ENCODE peak calls at places on chromosome 12, in seven cellular contexts. One of them, this sample, is unnamed.

GRCh38 chr12:27541031-27541719 is 17.2 kb downstream of the PPFIBP1 start:
- DNase-seq in bronchial epithelial cell: peak; percentile 74
- DNase-seq in IMR-90: no peak
- DNase-seq in brain microvascular endothelial cell: no peak
- DNase-seq in neural progenitor cell: peak; percentile 17
- DNase-seq in WERI-Rb-1: no peak
- DNase-seq in stomach: no peak
- DNase-seq in this sample: no peak

GRCh38 chr12:11650697-11651281 is 1.3 kb downstream of the ETV6 start:
- DNase-seq in bronchial epithelial cell: peak; percentile 55
- DNase-seq in IMR-90: peak; percentile 37
- DNase-seq in brain microvascular endothelial cell: peak; percentile 39
- DNase-seq in neural progenitor cell: peak; percentile 33
- DNase-seq in WERI-Rb-1: no peak
- DNase-seq in stomach: no peak
- DNase-seq in this sample: no peak

GRCh38 chr12:90945070-90945649 is 9.8 kb downstream of the CCER1 start:
- DNase-seq in bronchial epithelial cell: peak; percentile 53
- DNase-seq in IMR-90: peak; percentile 49
- DNase-seq in brain microvascular endothelial cell: peak; percentile 24
- DNase-seq in neural progenitor cell: peak; percentile 25
- DNase-seq in WERI-Rb-1: no peak
- DNase-seq in stomach: no peak
- DNase-seq in this sample: no peak

GRCh38 chr12:6788972-6789905 is at the start of gene CD4:
- DNase-seq in bronchial epithelial cell: no peak
- DNase-seq in IMR-90: no peak
- DNase-seq in brain microvascular endothelial cell: no peak
- DNase-seq in neural progenitor cell: no peak
- DNase-seq in WERI-Rb-1: no peak
- DNase-seq in stomach: no peak
- DNase-seq in this sample: no peak

GRCh38 chr12:85179680-85180300 is 100.2 kb upstream of the ALX1 start:
- DNase-seq in bronchial epithelial cell: peak; percentile 47
- DNase-seq in IMR-90: peak; percentile 0
- DNase-seq in brain microvascular endothelial cell: peak; percentile 12
- DNase-seq in neural progenitor cell: no peak
- DNase-seq in WERI-Rb-1: no peak
- DNase-seq in stomach: no peak
- DNase-seq in this sample: no peak

GRCh38 chr12:50740307-50740706 is 23.6 kb upstream of the ATF1 start:
- DNase-seq in bronchial epithelial cell: peak; percentile 60
- DNase-seq in IMR-90: no peak
- DNase-seq in brain microvascular endothelial cell: no peak
- DNase-seq in neural progenitor cell: no peak
- DNase-seq in WERI-Rb-1: no peak
- DNase-seq in stomach: no peak
- DNase-seq in this sample: no peak

GRCh38 chr12:129049917-129050316 is 196.6 kb downstream of the GLT1D1 start:
- DNase-seq in bronchial epithelial cell: no peak
- DNase-seq in IMR-90: no peak
- DNase-seq in brain microvascular endothelial cell: peak; percentile 28
- DNase-seq in neural progenitor cell: peak; percentile 89
- DNase-seq in WERI-Rb-1: no peak
- DNase-seq in stomach: no peak
- DNase-seq in this sample: no peak

GRCh38 chr12:101407054-101407437 is 526 bp downstream of the ARL1 start:
- DNase-seq in bronchial epithelial cell: peak; percentile 42
- DNase-seq in IMR-90: no peak
- DNase-seq in brain microvascular endothelial cell: no peak
- DNase-seq in neural progenitor cell: peak; percentile 64
- DNase-seq in WERI-Rb-1: no peak
- DNase-seq in stomach: no peak
- DNase-seq in this sample: no peak

GRCh38 chr12:20382117-20382516 is 13.8 kb downstream of the PDE3A start:
- DNase-seq in bronchial epithelial cell: no peak
- DNase-seq in IMR-90: no peak
- DNase-seq in brain microvascular endothelial cell: no peak
- DNase-seq in neural progenitor cell: no peak
- DNase-seq in WERI-Rb-1: no peak
- DNase-seq in stomach: no peak
- DNase-seq in this sample: no peak

GRCh38 chr12:10406725-10407124 is 2.8 kb downstream of the KLRC4 start:
- DNase-seq in bronchial epithelial cell: no peak
- DNase-seq in IMR-90: no peak
- DNase-seq in brain microvascular endothelial cell: no peak
- DNase-seq in neural progenitor cell: no peak
- DNase-seq in WERI-Rb-1: no peak
- DNase-seq in stomach: no peak
- DNase-seq in this sample: no peak

GRCh38 chr12:10362828-10363664 is 26.8 kb downstream of the KLRK1 start:
- DNase-seq in bronchial epithelial cell: peak; percentile 61
- DNase-seq in IMR-90: no peak
- DNase-seq in brain microvascular endothelial cell: no peak
- DNase-seq in neural progenitor cell: no peak
- DNase-seq in WERI-Rb-1: no peak
- DNase-seq in stomach: no peak
- DNase-seq in this sample: no peak

GRCh38 chr12:89098390-89099102 is 253.8 kb downstream of the DUSP6 start:
- DNase-seq in bronchial epithelial cell: peak; percentile 21
- DNase-seq in IMR-90: peak; percentile 7
- DNase-seq in brain microvascular endothelial cell: peak; percentile 21
- DNase-seq in neural progenitor cell: peak; percentile 49
- DNase-seq in WERI-Rb-1: peak; percentile 13
- DNase-seq in stomach: peak; percentile 48
- DNase-seq in this sample: no peak

GRCh38 chr12:29612912-29613311 is 115.4 kb upstream of the OVCH1 start:
- DNase-seq in bronchial epithelial cell: no peak
- DNase-seq in IMR-90: no peak
- DNase-seq in brain microvascular endothelial cell: no peak
- DNase-seq in neural progenitor cell: no peak
- DNase-seq in WERI-Rb-1: no peak
- DNase-seq in stomach: no peak
- DNase-seq in this sample: no peak

GRCh38 chr12:25830456-25830855 is 128.0 kb upstream of the RASSF8 start:
- DNase-seq in bronchial epithelial cell: peak; percentile 39
- DNase-seq in IMR-90: no peak
- DNase-seq in brain microvascular endothelial cell: peak; percentile 51
- DNase-seq in neural progenitor cell: no peak
- DNase-seq in WERI-Rb-1: no peak
- DNase-seq in stomach: no peak
- DNase-seq in this sample: peak; percentile 88

GRCh38 chr12:84128117-84128991 is 784.2 kb downstream of the SLC6A15 start:
- DNase-seq in bronchial epithelial cell: no peak
- DNase-seq in IMR-90: no peak
- DNase-seq in brain microvascular endothelial cell: no peak
- DNase-seq in neural progenitor cell: no peak
- DNase-seq in WERI-Rb-1: no peak
- DNase-seq in stomach: no peak
- DNase-seq in this sample: no peak

GRCh38 chr12:104133861-104134260 is 4.1 kb downstream of the NFYB start:
- DNase-seq in bronchial epithelial cell: no peak
- DNase-seq in IMR-90: peak; percentile 41
- DNase-seq in brain microvascular endothelial cell: no peak
- DNase-seq in neural progenitor cell: no peak
- DNase-seq in WERI-Rb-1: no peak
- DNase-seq in stomach: no peak
- DNase-seq in this sample: no peak

GRCh38 chr12:116547955-116548471 is 11.2 kb upstream of the MAP1LC3B2 start:
- DNase-seq in bronchial epithelial cell: no peak
- DNase-seq in IMR-90: peak; percentile 55
- DNase-seq in brain microvascular endothelial cell: peak; percentile 53
- DNase-seq in neural progenitor cell: no peak
- DNase-seq in WERI-Rb-1: peak; percentile 64
- DNase-seq in stomach: no peak
- DNase-seq in this sample: no peak

GRCh38 chr12:94571556-94571955 is 78.8 kb downstream of the TMCC3 start:
- DNase-seq in bronchial epithelial cell: peak; percentile 68
- DNase-seq in IMR-90: peak; percentile 76
- DNase-seq in brain microvascular endothelial cell: peak; percentile 77
- DNase-seq in neural progenitor cell: no peak
- DNase-seq in WERI-Rb-1: no peak
- DNase-seq in stomach: peak; percentile 65
- DNase-seq in this sample: peak; percentile 1

GRCh38 chr12:9754984-9755383 is 5.7 kb downstream of the CD69 start:
- DNase-seq in bronchial epithelial cell: no peak
- DNase-seq in IMR-90: no peak
- DNase-seq in brain microvascular endothelial cell: no peak
- DNase-seq in neural progenitor cell: no peak
- DNase-seq in WERI-Rb-1: no peak
- DNase-seq in stomach: no peak
- DNase-seq in this sample: no peak

GRCh38 chr12:13435535-13435934 is 239.0 kb downstream of the EMP1 start:
- DNase-seq in bronchial epithelial cell: no peak
- DNase-seq in IMR-90: no peak
- DNase-seq in brain microvascular endothelial cell: peak; percentile 9
- DNase-seq in neural progenitor cell: peak; percentile 41
- DNase-seq in WERI-Rb-1: peak; percentile 42
- DNase-seq in stomach: no peak
- DNase-seq in this sample: no peak

GRCh38 chr12:12736759-12737676 is 19.9 kb downstream of the CDKN1B start:
- DNase-seq in bronchial epithelial cell: peak; percentile 49
- DNase-seq in IMR-90: peak; percentile 85
- DNase-seq in brain microvascular endothelial cell: no peak
- DNase-seq in neural progenitor cell: peak; percentile 32
- DNase-seq in WERI-Rb-1: no peak
- DNase-seq in stomach: no peak
- DNase-seq in this sample: no peak

GRCh38 chr12:121009744-121010143 is 6.5 kb downstream of the C12orf43 start:
- DNase-seq in bronchial epithelial cell: peak; percentile 60
- DNase-seq in IMR-90: peak; percentile 42
- DNase-seq in brain microvascular endothelial cell: peak; percentile 53
- DNase-seq in neural progenitor cell: peak; percentile 71
- DNase-seq in WERI-Rb-1: peak; percentile 60
- DNase-seq in stomach: peak; percentile 76
- DNase-seq in this sample: no peak

GRCh38 chr12:91327889-91328288 is 145.3 kb upstream of the DCN start:
- DNase-seq in bronchial epithelial cell: no peak
- DNase-seq in IMR-90: peak; percentile 15
- DNase-seq in brain microvascular endothelial cell: no peak
- DNase-seq in neural progenitor cell: no peak
- DNase-seq in WERI-Rb-1: no peak
- DNase-seq in stomach: no peak
- DNase-seq in this sample: no peak

GRCh38 chr12:11753151-11753501 is 103.7 kb downstream of the ETV6 start:
- DNase-seq in bronchial epithelial cell: no peak
- DNase-seq in IMR-90: no peak
- DNase-seq in brain microvascular endothelial cell: no peak
- DNase-seq in neural progenitor cell: no peak
- DNase-seq in WERI-Rb-1: no peak
- DNase-seq in stomach: no peak
- DNase-seq in this sample: no peak

DNA sequence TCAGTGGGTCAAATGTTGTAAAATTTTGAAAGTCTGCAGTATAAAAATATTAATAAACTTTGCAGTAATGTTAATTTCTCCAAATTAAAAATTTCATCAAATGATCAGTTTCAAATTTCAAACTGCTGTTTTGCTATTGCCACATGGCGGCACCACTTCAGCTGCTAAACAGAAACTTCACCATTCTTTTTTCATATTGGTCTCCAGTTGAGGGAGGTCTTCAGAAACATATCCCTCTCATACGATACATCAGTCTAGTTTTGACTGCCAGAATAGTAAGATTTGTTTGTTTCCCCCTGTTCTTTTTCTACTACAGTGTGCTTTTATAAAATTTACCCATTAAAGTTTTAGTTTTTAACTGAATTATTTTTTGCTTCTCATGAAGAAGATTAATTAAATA is 4.2 kb upstream of the TRHDE start:
- DNase-seq in bronchial epithelial cell: no peak
- DNase-seq in IMR-90: peak; percentile 45
- DNase-seq in brain microvascular endothelial cell: no peak
- DNase-seq in neural progenitor cell: no peak
- DNase-seq in WERI-Rb-1: no peak
- DNase-seq in stomach: no peak
- DNase-seq in this sample: no peak
- TF ChIP-seq CTCF in bronchial epithelial cell: no peak
- TF ChIP-seq CTCF in IMR-90: peak; percentile 51
- TF ChIP-seq CTCF in brain microvascular endothelial cell: peak; percentile 57
- TF ChIP-seq CTCF in neural progenitor cell: peak; percentile 34
- TF ChIP-seq CTCF in WERI-Rb-1: no peak
- TF ChIP-seq CTCF in stomach: no peak
- TF ChIP-seq CTCF in this sample: peak; percentile 61

GRCh38 chr12:111439657-111440151 is 34.0 kb downstream of the SH2B3 start:
- DNase-seq in bronchial epithelial cell: no peak
- DNase-seq in IMR-90: no peak
- DNase-seq in brain microvascular endothelial cell: no peak
- DNase-seq in neural progenitor cell: no peak
- DNase-seq in WERI-Rb-1: no peak
- DNase-seq in stomach: no peak
- DNase-seq in this sample: no peak
- TF ChIP-seq CTCF in bronchial epithelial cell: no peak
- TF ChIP-seq CTCF in IMR-90: no peak
- TF ChIP-seq CTCF in brain microvascular endothelial cell: no peak
- TF ChIP-seq CTCF in neural progenitor cell: no peak
- TF ChIP-seq CTCF in WERI-Rb-1: no peak
- TF ChIP-seq CTCF in stomach: no peak
- TF ChIP-seq CTCF in this sample: no peak

GRCh38 chr12:93221841-93222240 is 155.9 kb upstream of the NUDT4 start:
- DNase-seq in bronchial epithelial cell: no peak
- DNase-seq in IMR-90: no peak
- DNase-seq in brain microvascular endothelial cell: no peak
- DNase-seq in neural progenitor cell: no peak
- DNase-seq in WERI-Rb-1: no peak
- DNase-seq in stomach: no peak
- DNase-seq in this sample: no peak
- TF ChIP-seq CTCF in bronchial epithelial cell: no peak
- TF ChIP-seq CTCF in IMR-90: no peak
- TF ChIP-seq CTCF in brain microvascular endothelial cell: no peak
- TF ChIP-seq CTCF in neural progenitor cell: no peak
- TF ChIP-seq CTCF in WERI-Rb-1: no peak
- TF ChIP-seq CTCF in stomach: no peak
- TF ChIP-seq CTCF in this sample: no peak

DNA sequence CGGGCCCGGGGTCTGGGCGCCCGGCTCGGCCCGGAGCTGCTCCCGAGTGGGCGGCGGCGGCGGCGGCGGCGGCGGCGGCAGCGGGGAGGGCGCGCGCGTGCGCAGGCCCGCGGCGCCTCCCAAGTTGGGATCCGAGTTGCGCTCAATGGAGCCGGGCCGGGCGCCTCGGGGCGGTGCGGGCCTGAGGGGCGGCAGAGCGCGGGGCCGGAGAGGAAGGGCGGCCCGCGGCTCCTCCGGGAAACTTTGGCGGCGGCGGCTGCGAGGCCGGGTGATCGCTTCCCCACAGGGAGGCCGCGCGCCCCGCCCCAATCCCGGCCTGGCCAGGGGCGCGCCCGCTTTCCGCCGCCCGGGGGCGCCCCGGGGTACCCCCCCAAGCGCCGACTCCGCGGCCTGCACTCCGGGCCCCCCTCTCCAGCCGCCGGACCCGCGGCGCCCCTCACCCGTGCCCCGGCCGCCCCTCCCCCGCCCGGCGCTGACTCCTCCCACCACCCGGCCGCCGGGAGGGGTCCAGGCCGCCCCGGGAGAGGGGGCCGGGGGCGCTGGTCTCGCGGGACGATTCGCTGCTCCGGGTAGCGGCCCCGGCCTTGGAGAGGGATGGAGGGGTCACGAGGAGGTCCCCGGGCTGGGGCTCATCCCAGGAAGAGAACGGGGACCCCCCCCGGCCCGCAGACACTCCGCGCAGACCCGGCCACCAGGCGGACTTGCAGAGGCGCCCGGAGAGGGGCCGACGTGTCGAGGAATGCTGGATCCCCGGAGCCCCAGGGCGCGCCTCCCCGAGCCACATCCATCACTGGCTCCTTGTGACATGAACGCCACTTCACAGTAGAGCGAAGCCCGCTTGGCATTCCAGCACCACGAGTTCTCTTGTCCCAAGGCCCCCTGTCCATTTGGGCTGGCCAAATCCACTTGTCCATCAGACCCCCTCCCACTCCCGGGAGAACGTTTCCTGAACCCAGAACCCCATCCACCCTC is at the start of gene RILPL1:
- DNase-seq in bronchial epithelial cell: no peak
- DNase-seq in IMR-90: peak; percentile 32
- DNase-seq in brain microvascular endothelial cell: peak; percentile 18
- DNase-seq in neural progenitor cell: peak; percentile 85
- DNase-seq in WERI-Rb-1: peak; percentile 63
- DNase-seq in stomach: peak; percentile 41
- DNase-seq in this sample: no peak
- TF ChIP-seq CTCF in bronchial epithelial cell: peak; percentile 43
- TF ChIP-seq CTCF in IMR-90: peak; percentile 48
- TF ChIP-seq CTCF in brain microvascular endothelial cell: peak; percentile 48
- TF ChIP-seq CTCF in neural progenitor cell: peak; percentile 51
- TF ChIP-seq CTCF in WERI-Rb-1: peak; percentile 19
- TF ChIP-seq CTCF in stomach: no peak
- TF ChIP-seq CTCF in this sample: peak; percentile 12

This sample was measured in AG09319.